ENCODE peak calls at places on chromosomes 2 and 18, in five cellular contexts. Y is stromal cell of bone marrow, B is mesendoderm, C is body of pancreas, E is substantia nigra. I is an unnamed sample.

GRCh38 chr2:74474899-74475298 is 2.4 kb upstream of the MRPL53 start:
- DNase-seq in Y (no peak), B (peak), C (no peak), E (no peak), I (no peak)

GRCh38 chr18:56891870-56892269 is 240.7 kb downstream of the WDR7 start:
- DNase-seq in Y (no peak), B (no peak), C (no peak), E (no peak), I (no peak)

GRCh38 chr2:95206086-95206485 is 1.2 kb upstream of the ZNF892 start:
- DNase-seq in Y (no peak), B (no peak), C (no peak), E (no peak), I (no peak)

GRCh38 chr2:26721267-26722032 is 28.9 kb downstream of the KCNK3 start:
- DNase-seq in Y (no peak), B (no peak), C (peak), E (no peak), I (no peak)

GRCh38 chr2:240823449-240824336 is 3.7 kb upstream of the KIF1A start:
- DNase-seq in Y (no peak), B (no peak), C (no peak), E (no peak), I (no peak)

GRCh38 chr18:21391074-21391673 is 149.1 kb downstream of the GREB1L start:
- DNase-seq in Y (peak), B (peak), C (no peak), E (no peak), I (peak)

GRCh38 chr2:41828052-41828643 is 219.7 kb upstream of the PKDCC start:
- DNase-seq in Y (no peak), B (no peak), C (no peak), E (no peak), I (no peak)

GRCh38 chr2:152200562-152201465 is 25.3 kb upstream of the STAM2 start:
- DNase-seq in Y (peak), B (peak), C (peak), E (no peak), I (peak)

GRCh38 chr2:236597629-236598028 is 28.0 kb downstream of the ACKR3 start:
- DNase-seq in Y (no peak), B (no peak), C (no peak), E (no peak), I (no peak)

GRCh38 chr2:103132536-103133217 is 370.8 kb downstream of the TMEM182 start:
- DNase-seq in Y (no peak), B (no peak), C (no peak), E (no peak), I (no peak)

GRCh38 chr2:169042856-169043255 is 11.7 kb upstream of the ABCB11 start:
- DNase-seq in Y (no peak), B (no peak), C (no peak), E (no peak), I (no peak)